ENCODE peak calls at places on chromosomes 16 and 17, in seven cellular contexts. U is HS-5; M is SW480; S is NCI-H1417; D is activated T-cell treated with anti-CD3 and anti-CD28 coated beads, Interleukin-2, amount 50 U/mL, for 24 hours; O is A172; R is posterior cingulate gyrus. X is an unnamed sample.

GRCh38 chr17:7294614-7295153 is at the start of gene YBX2:
- DNase-seq in U (no peak), M (peak), S (peak), D (peak), O (peak), R (peak), X (no peak)

GRCh38 chr17:75811174-75811573 is 26.6 kb downstream of the UNK start:
- DNase-seq in U (no peak), M (no peak), S (no peak), D (no peak), O (no peak), R (no peak), X (no peak)

GRCh38 chr17:81509048-81509686 is 3.4 kb downstream of the ACTG1 start:
- DNase-seq in U (no peak), M (peak), S (no peak), D (no peak), O (no peak), R (no peak), X (no peak)

GRCh38 chr17:34413443-34414076 is 50.5 kb upstream of the CCL1 start:
- DNase-seq in U (no peak), M (no peak), S (no peak), D (no peak), O (no peak), R (peak), X (no peak)

GRCh38 chr16:66444049-66444481 is 17.0 kb downstream of the BEAN1 start:
- DNase-seq in U (no peak), M (no peak), S (no peak), D (no peak), O (no peak), R (no peak), X (no peak)

GRCh38 chr17:3893003-3893719 is at the start of gene CAMKK1:
- DNase-seq in U (no peak), M (peak), S (peak), D (peak), O (peak), R (peak), X (no peak)

GRCh38 chr16:85391175-85391707 is 221.9 kb upstream of the GSE1 start:
- DNase-seq in U (no peak), M (no peak), S (no peak), D (no peak), O (no peak), R (peak), X (no peak)

GRCh38 chr17:78313735-78314648 is 45.9 kb downstream of the SOCS3 start:
- DNase-seq in U (no peak), M (peak), S (peak), D (peak), O (peak), R (no peak), X (no peak)

GRCh38 chr17:7825206-7825980 is 8.6 kb upstream of the KDM6B start:
- DNase-seq in U (no peak), M (peak), S (no peak), D (no peak), O (peak), R (no peak), X (no peak)

GRCh38 chr17:32873114-32873513 is 3.8 kb downstream of the MYO1D start:
- DNase-seq in U (no peak), M (peak), S (no peak), D (no peak), O (no peak), R (no peak), X (no peak)

GRCh38 chr16:50702725-50703124 is 9.3 kb downstream of the NOD2 start:
- DNase-seq in U (no peak), M (no peak), S (no peak), D (peak), O (no peak), R (no peak), X (no peak)

GRCh38 chr16:49540836-49541235 is 167.2 kb downstream of the C16orf78 start:
- DNase-seq in U (no peak), M (no peak), S (no peak), D (no peak), O (no peak), R (no peak), X (no peak)

GRCh38 chr16:67661101-67661661 is 421 bp downstream of the PARD6A start:
- DNase-seq in U (no peak), M (no peak), S (peak), D (no peak), O (peak), R (no peak), X (no peak)

GRCh38 chr16:30065943-30066881 is 652 bp downstream of the ALDOA start:
- DNase-seq in U (no peak), M (no peak), S (peak), D (no peak), O (no peak), R (peak), X (no peak)

GRCh38 chr17:66957343-66957742 is 7.2 kb upstream of the CACNG4 start:
- DNase-seq in U (no peak), M (no peak), S (no peak), D (no peak), O (no peak), R (no peak), X (no peak)

GRCh38 chr17:66283296-66283934 is 19.0 kb upstream of the PRKCA start:
- DNase-seq in U (no peak), M (no peak), S (no peak), D (no peak), O (no peak), R (no peak), X (no peak)

GRCh38 chr16:83675136-83675535 is 132.6 kb upstream of the HSBP1 start:
- DNase-seq in U (no peak), M (no peak), S (no peak), D (no peak), O (no peak), R (no peak), X (no peak)

GRCh38 chr17:31431795-31432658 is 40.6 kb downstream of the RAB11FIP4 start:
- DNase-seq in U (no peak), M (no peak), S (peak), D (no peak), O (no peak), R (no peak), X (no peak)

GRCh38 chr17:74433421-74434121 is 1.7 kb downstream of the GPRC5C start:
- DNase-seq in U (no peak), M (no peak), S (no peak), D (no peak), O (no peak), R (no peak), X (no peak)

GRCh38 chr16:83244057-83244456 is 563.7 kb upstream of the HSBP1 start:
- DNase-seq in U (no peak), M (no peak), S (no peak), D (no peak), O (no peak), R (no peak), X (no peak)

GRCh38 chr17:71757956-71758355 is 362.9 kb upstream of the SOX9 start:
- DNase-seq in U (no peak), M (no peak), S (no peak), D (no peak), O (no peak), R (no peak), X (no peak)

GRCh38 chr16:49061315-49061714 is 220.3 kb downstream of the CBLN1 start:
- DNase-seq in U (no peak), M (no peak), S (no peak), D (no peak), O (no peak), R (no peak), X (no peak)

GRCh38 chr17:60908324-60908723 is 230.7 kb downstream of the BCAS3 start:
- DNase-seq in U (no peak), M (no peak), S (no peak), D (no peak), O (no peak), R (no peak), X (no peak)

GRCh38 chr16:56722200-56722842 is 7.6 kb upstream of the NUP93 start:
- DNase-seq in U (no peak), M (no peak), S (no peak), D (no peak), O (no peak), R (no peak), X (no peak)

GRCh38 chr16:2535644-2536021 is 2.2 kb upstream of the PDPK1 start:
- DNase-seq in U (no peak), M (no peak), S (no peak), D (peak), O (peak), R (peak), X (no peak)

GRCh38 chr16:28140788-28141618 is 70.8 kb downstream of the XPO6 start:
- DNase-seq in U (no peak), M (peak), S (no peak), D (peak), O (no peak), R (no peak), X (no peak)

GRCh38 chr17:28532063-28532960 is 20.1 kb downstream of the UNC119 start:
- DNase-seq in U (no peak), M (no peak), S (no peak), D (no peak), O (peak), R (no peak), X (no peak)

GRCh38 chr16:58684001-58684353 is 593 bp downstream of the SLC38A7 start:
- DNase-seq in U (no peak), M (no peak), S (no peak), D (no peak), O (no peak), R (no peak), X (no peak)

GRCh38 chr17:31561469-31562412 is 170.3 kb downstream of the RAB11FIP4 start:
- DNase-seq in U (no peak), M (no peak), S (no peak), D (no peak), O (peak), R (no peak), X (no peak)

GRCh38 chr17:42845918-42846593 is 1.7 kb downstream of the AOC2 start:
- DNase-seq in U (no peak), M (no peak), S (no peak), D (peak), O (peak), R (no peak), X (no peak)

GRCh38 chr16:11224096-11224893 is 31.7 kb downstream of the SOCS1 start:
- DNase-seq in U (no peak), M (peak), S (no peak), D (peak), O (no peak), R (peak), X (no peak)

GRCh38 chr16:66598111-66598510 is 6.4 kb upstream of the CMTM3 start:
- DNase-seq in U (no peak), M (no peak), S (no peak), D (no peak), O (no peak), R (no peak), X (no peak)

GRCh38 chr16:3513892-3514600 is 13.2 kb downstream of the CLUAP1 start:
- DNase-seq in U (no peak), M (no peak), S (no peak), D (no peak), O (no peak), R (no peak), X (no peak)

GRCh38 chr17:28470266-28471126 is 2.9 kb upstream of the SLC13A2 start:
- DNase-seq in U (no peak), M (no peak), S (no peak), D (no peak), O (no peak), R (no peak), X (no peak)

GRCh38 chr16:73000907-73001521 is 46.9 kb downstream of the ZFHX3 start:
- DNase-seq in U (no peak), M (no peak), S (no peak), D (no peak), O (no peak), R (no peak), X (no peak)

GRCh38 chr17:49509588-49509917 is 14.5 kb downstream of the NGFR start:
- DNase-seq in U (no peak), M (no peak), S (no peak), D (no peak), O (no peak), R (no peak), X (no peak)

GRCh38 chr16:88988980-88989791 is 12.2 kb upstream of the CBFA2T3 start:
- DNase-seq in U (no peak), M (no peak), S (no peak), D (no peak), O (no peak), R (no peak), X (no peak)